ENCODE peak calls at places on chromosomes 1 and 21, in five cellular contexts. M is adrenal gland, U is kidney, G is spleen, L is PC-3. B is an unnamed sample.

GRCh38 chr1:71088645-71089287 is 7.9 kb upstream of the ZRANB2 start:
- DNase-seq in M (no peak), U (no peak), G (no peak), L (peak; percentile 84), B (peak; percentile 79)

GRCh38 chr1:204307334-204307883 is 52.3 kb downstream of the PLEKHA6 start:
- DNase-seq in M (no peak), U (no peak), G (no peak), L (no peak), B (peak; percentile 30)

GRCh38 chr21:36860736-36861594 is 105.5 kb downstream of the HLCS start:
- DNase-seq in M (no peak), U (no peak), G (no peak), L (peak; percentile 95), B (peak; percentile 87)

GRCh38 chr1:110235181-110235838 is 25.2 kb downstream of the KCNC4 start:
- DNase-seq in M (no peak), U (peak; percentile 49), G (peak; percentile 64), L (no peak), B (no peak)

GRCh38 chr1:83118472-83118871 is 880.5 kb downstream of the TTLL7 start:
- DNase-seq in M (no peak), U (no peak), G (no peak), L (no peak), B (peak; percentile 40)

GRCh38 chr1:25590096-25590824 is 26.3 kb upstream of the MAN1C1 start:
- DNase-seq in M (no peak), U (no peak), G (peak; percentile 23), L (no peak), B (no peak)

GRCh38 chr1:3892748-3893147 is 7.3 kb downstream of the C1orf174 start:
- DNase-seq in M (no peak), U (peak; percentile 36), G (peak; percentile 69), L (no peak), B (no peak)

GRCh38 chr1:245431706-245432105 is 276.9 kb downstream of the KIF26B start:
- DNase-seq in M (no peak), U (no peak), G (no peak), L (no peak), B (no peak)

GRCh38 chr1:31413405-31414005 is 492 bp downstream of the SERINC2 start:
- DNase-seq in M (peak; percentile 70), U (peak; percentile 93), G (peak; percentile 87), L (peak; percentile 74), B (peak; percentile 58)

GRCh38 chr21:34198232-34199120 is 125.1 kb downstream of the MRPS6 start:
- DNase-seq in M (no peak), U (no peak), G (no peak), L (no peak), B (no peak)

GRCh38 chr21:30391615-30392014 is 4.2 kb upstream of the KRTAP13-1 start:
- DNase-seq in M (no peak), U (no peak), G (no peak), L (peak; percentile 40), B (no peak)

GRCh38 chr21:34979383-34979782 is 69.7 kb downstream of the RUNX1 start:
- DNase-seq in M (no peak), U (no peak), G (no peak), L (no peak), B (no peak)

GRCh38 chr1:33268927-33269610 is 12.8 kb downstream of the ZNF362 start:
- DNase-seq in M (no peak), U (no peak), G (no peak), L (no peak), B (no peak)

GRCh38 chr1:53642607-53643006 is 96.4 kb downstream of the GLIS1 start:
- DNase-seq in M (peak; percentile 0), U (peak; percentile 10), G (peak; percentile 55), L (no peak), B (no peak)

GRCh38 chr1:95655321-95656020 is 421.5 kb downstream of the RWDD3 start:
- DNase-seq in M (no peak), U (no peak), G (no peak), L (no peak), B (no peak)

GRCh38 chr1:18452550-18452949 is 28.2 kb upstream of the KLHDC7A start:
- DNase-seq in M (no peak), U (no peak), G (peak; percentile 2), L (no peak), B (no peak)

GRCh38 chr1:24295547-24295946 is 23.6 kb upstream of the GRHL3 start:
- DNase-seq in M (no peak), U (no peak), G (no peak), L (no peak), B (no peak)

GRCh38 chr1:154784924-154785531 is 85.1 kb downstream of the KCNN3 start:
- DNase-seq in M (no peak), U (no peak), G (peak; percentile 48), L (no peak), B (no peak)

GRCh38 chr1:169933999-169934725 is 40.5 kb upstream of the SCYL3 start:
- DNase-seq in M (no peak), U (no peak), G (no peak), L (peak; percentile 72), B (peak; percentile 52)

GRCh38 chr1:172041689-172042088 is 200.4 kb downstream of the DNM3 start:
- DNase-seq in M (no peak), U (no peak), G (no peak), L (peak; percentile 72), B (peak; percentile 20)

GRCh38 chr1:54975709-54976108 is 4.7 kb upstream of the TMEM61 start:
- DNase-seq in M (no peak), U (peak; percentile 22), G (no peak), L (no peak), B (no peak)

GRCh38 chr21:17359781-17360180 is 153.1 kb upstream of the CXADR start:
- DNase-seq in M (no peak), U (no peak), G (no peak), L (no peak), B (peak; percentile 37)

GRCh38 chr21:38468989-38469388 is 29.3 kb downstream of the ERG start:
- DNase-seq in M (no peak), U (no peak), G (no peak), L (peak; percentile 74), B (peak; percentile 86)

GRCh38 chr1:111603979-111604378 is 15.6 kb upstream of the RAP1A start:
- DNase-seq in M (peak; percentile 22), U (peak; percentile 52), G (peak; percentile 89), L (no peak), B (peak; percentile 27)

GRCh38 chr1:167250482-167250881 is 29.8 kb downstream of the POU2F1 start:
- DNase-seq in M (no peak), U (no peak), G (no peak), L (no peak), B (no peak)

GRCh38 chr1:166840309-166841302 is 1.3 kb downstream of the POGK start:
- DNase-seq in M (no peak), U (no peak), G (no peak), L (peak; percentile 24), B (peak; percentile 58)

GRCh38 chr1:180213401-180214177 is 16.5 kb upstream of the LHX4 start:
- DNase-seq in M (no peak), U (no peak), G (peak; percentile 72), L (no peak), B (peak; percentile 22)

GRCh38 chr1:166032163-166032562 is 134.6 kb downstream of the FAM78B start:
- DNase-seq in M (no peak), U (no peak), G (no peak), L (no peak), B (no peak)

GRCh38 chr1:113758631-113759340 is 500 bp downstream of the PHTF1 start:
- DNase-seq in M (peak; percentile 65), U (peak; percentile 87), G (peak; percentile 94), L (peak; percentile 43), B (peak; percentile 32)

GRCh38 chr1:29698033-29698432 is 461.7 kb downstream of the PTPRU start:
- DNase-seq in M (peak; percentile 19), U (no peak), G (no peak), L (peak; percentile 85), B (peak; percentile 72)
- TF ChIP-seq CTCF in M (no peak), U (peak; percentile 4), G (no peak), L (peak; percentile 84), B (peak; percentile 73)

DNA sequence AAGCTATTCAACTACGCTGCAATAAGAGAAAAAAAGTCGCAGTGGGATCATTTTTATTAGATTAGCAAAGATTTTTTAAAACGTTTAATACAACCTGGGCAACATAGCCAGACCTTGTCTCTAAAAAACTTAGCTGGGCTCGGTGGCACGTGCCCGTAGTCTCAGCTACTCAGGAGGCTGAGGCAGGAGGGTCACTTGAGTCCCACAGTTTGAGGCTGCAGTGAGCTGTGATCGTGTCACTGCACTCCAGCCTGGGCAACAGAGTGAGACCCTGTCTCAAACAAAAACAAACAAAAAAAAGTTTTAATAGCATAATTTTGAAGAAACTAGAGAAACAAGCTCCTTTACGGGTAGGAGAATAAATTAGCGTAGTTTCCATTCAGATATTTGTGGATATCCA is 1.0 kb upstream of the PRDM15 start:
- DNase-seq in M (no peak), U (no peak), G (peak; percentile 62), L (no peak), B (no peak)
- H3K4me3 ChIP-seq in M (no peak overlapping the region), U (peak overlapping the region; percentile 82), G (peak overlapping the region; percentile 52), L (peak overlapping the region; percentile 73), B (peak overlapping the region; percentile 65)

GRCh38 chr1:189432761-189433160 is 1044.9 kb downstream of the BRINP3 start:
- DNase-seq in M (no peak), U (no peak), G (no peak), L (no peak), B (peak; percentile 3)

GRCh38 chr1:189434461-189434860 is 1043.2 kb downstream of the BRINP3 start:
- DNase-seq in M (no peak), U (no peak), G (no peak), L (peak; percentile 66), B (peak; percentile 0)

GRCh38 chr1:189431437-189431836 is 1046.2 kb downstream of the BRINP3 start:
- DNase-seq in M (no peak), U (no peak), G (no peak), L (peak; percentile 4), B (peak; percentile 3)

GRCh38 chr1:189424746-189425331 is 1052.8 kb downstream of the BRINP3 start:
- DNase-seq in M (no peak), U (no peak), G (no peak), L (peak; percentile 53), B (peak; percentile 79)

DNA sequence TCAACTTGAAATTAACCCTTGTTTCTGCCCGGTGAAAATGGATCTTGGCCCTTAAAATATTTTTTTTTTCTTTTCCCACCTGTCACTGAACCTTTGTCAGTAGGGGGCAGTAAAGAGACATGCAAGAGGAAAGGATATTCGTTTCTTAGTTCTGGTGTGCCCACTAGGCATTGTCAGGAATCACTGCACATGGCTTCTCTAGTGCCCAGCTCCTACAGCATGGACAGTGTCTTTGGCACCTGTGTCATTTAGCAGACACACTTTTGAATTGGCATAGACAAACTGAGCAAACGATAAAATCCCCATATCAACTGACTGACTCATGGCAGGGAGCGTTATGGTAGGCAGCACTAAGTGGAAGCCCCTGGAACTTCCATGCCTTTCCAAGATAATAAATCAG is 1048.1 kb downstream of the BRINP3 start:
- DNase-seq in M (no peak), U (no peak), G (no peak), L (peak; percentile 71), B (peak; percentile 73)
- TF ChIP-seq CTCF in M (no peak), U (peak; percentile 30), G (no peak), L (peak; percentile 69), B (peak; percentile 80)

GRCh38 chr1:93678491-93678890 is 3.1 kb downstream of the BCAR3 start:
- DNase-seq in M (no peak), U (no peak), G (no peak), L (peak; percentile 54), B (peak; percentile 23)

GRCh38 chr1:93680121-93681094 is 1.2 kb downstream of the BCAR3 start:
- DNase-seq in M (peak; percentile 90), U (peak; percentile 92), G (peak; percentile 91), L (peak; percentile 82), B (peak; percentile 92)

GRCh38 chr1:93678966-93679480 is 2.6 kb downstream of the BCAR3 start:
- DNase-seq in M (no peak), U (no peak), G (no peak), L (no peak), B (no peak)

GRCh38 chr1:93681095-93681548 is 515 bp downstream of the BCAR3 start:
- DNase-seq in M (no peak), U (peak; percentile 79), G (peak; percentile 86), L (peak; percentile 43), B (peak; percentile 24)

GRCh38 chr1:93679546-93679945 is 2.1 kb downstream of the BCAR3 start:
- DNase-seq in M (no peak), U (no peak), G (no peak), L (peak; percentile 43), B (no peak)
- H3K4me3 ChIP-seq in M (no peak overlapping the region), U (no peak overlapping the region), G (no peak overlapping the region), L (peak overlapping the region; percentile 95), B (peak overlapping the region; percentile 1)

B was measured in epithelial cell of esophagus.